ENCODE peak calls at places on chromosomes 13 and 19, in nine cellular contexts. One of them, this sample, is unnamed.

GRCh38 chr19:33374406-33374703 is 846 bp downstream of the CEBPG start:
- DNase-seq in colonic mucosa: no peak
- DNase-seq in fibroblast of lung: peak; percentile 20
- DNase-seq in H1: no peak
- DNase-seq in pancreas: peak; percentile 49
- DNase-seq in gastrocnemius medialis: no peak
- DNase-seq in cardiac muscle cell: no peak
- DNase-seq in tibial artery: no peak
- DNase-seq in hepatocyte: no peak
- DNase-seq in this sample: no peak

GRCh38 chr13:110379905-110380341 is 72.8 kb downstream of the COL4A2 start:
- DNase-seq in colonic mucosa: no peak
- DNase-seq in fibroblast of lung: peak; percentile 86
- DNase-seq in H1: no peak
- DNase-seq in pancreas: no peak
- DNase-seq in gastrocnemius medialis: no peak
- DNase-seq in cardiac muscle cell: peak; percentile 43
- DNase-seq in tibial artery: no peak
- DNase-seq in hepatocyte: no peak
- DNase-seq in this sample: peak; percentile 29

GRCh38 chr19:12956446-12957388 is at the start of gene GADD45GIP1:
- DNase-seq in colonic mucosa: peak; percentile 80
- DNase-seq in fibroblast of lung: peak; percentile 73
- DNase-seq in H1: peak; percentile 38
- DNase-seq in pancreas: peak; percentile 77
- DNase-seq in gastrocnemius medialis: peak; percentile 69
- DNase-seq in cardiac muscle cell: peak; percentile 86
- DNase-seq in tibial artery: peak; percentile 83
- DNase-seq in hepatocyte: peak; percentile 86
- DNase-seq in this sample: peak; percentile 92

GRCh38 chr19:29495971-29496441 is 29.8 kb upstream of the VSTM2B start:
- DNase-seq in colonic mucosa: no peak
- DNase-seq in fibroblast of lung: no peak
- DNase-seq in H1: no peak
- DNase-seq in pancreas: no peak
- DNase-seq in gastrocnemius medialis: no peak
- DNase-seq in cardiac muscle cell: no peak
- DNase-seq in tibial artery: peak; percentile 45
- DNase-seq in hepatocyte: no peak
- DNase-seq in this sample: no peak

GRCh38 chr13:27770809-27771208 is 21.5 kb upstream of the GSX1 start:
- DNase-seq in colonic mucosa: peak; percentile 36
- DNase-seq in fibroblast of lung: no peak
- DNase-seq in H1: no peak
- DNase-seq in pancreas: peak; percentile 33
- DNase-seq in gastrocnemius medialis: no peak
- DNase-seq in cardiac muscle cell: peak; percentile 33
- DNase-seq in tibial artery: no peak
- DNase-seq in hepatocyte: peak; percentile 43
- DNase-seq in this sample: peak; percentile 60

GRCh38 chr13:70249332-70250064 is 141.2 kb upstream of the KLHL1 start:
- DNase-seq in colonic mucosa: no peak
- DNase-seq in fibroblast of lung: peak; percentile 83
- DNase-seq in H1: peak; percentile 38
- DNase-seq in pancreas: peak; percentile 13
- DNase-seq in gastrocnemius medialis: no peak
- DNase-seq in cardiac muscle cell: peak; percentile 14
- DNase-seq in tibial artery: no peak
- DNase-seq in hepatocyte: peak; percentile 57
- DNase-seq in this sample: peak; percentile 46

GRCh38 chr13:67118277-67118676 is 111.9 kb downstream of the PCDH9 start:
- DNase-seq in colonic mucosa: no peak
- DNase-seq in fibroblast of lung: no peak
- DNase-seq in H1: no peak
- DNase-seq in pancreas: no peak
- DNase-seq in gastrocnemius medialis: no peak
- DNase-seq in cardiac muscle cell: no peak
- DNase-seq in tibial artery: no peak
- DNase-seq in hepatocyte: no peak
- DNase-seq in this sample: no peak

GRCh38 chr19:47491358-47492136 is 7.5 kb upstream of the KPTN start:
- DNase-seq in colonic mucosa: no peak
- DNase-seq in fibroblast of lung: no peak
- DNase-seq in H1: no peak
- DNase-seq in pancreas: no peak
- DNase-seq in gastrocnemius medialis: no peak
- DNase-seq in cardiac muscle cell: no peak
- DNase-seq in tibial artery: no peak
- DNase-seq in hepatocyte: no peak
- DNase-seq in this sample: no peak

GRCh38 chr13:113187905-113188595 is 20.4 kb downstream of the PCID2 start:
- DNase-seq in colonic mucosa: no peak
- DNase-seq in fibroblast of lung: peak; percentile 36
- DNase-seq in H1: no peak
- DNase-seq in pancreas: no peak
- DNase-seq in gastrocnemius medialis: no peak
- DNase-seq in cardiac muscle cell: no peak
- DNase-seq in tibial artery: no peak
- DNase-seq in hepatocyte: no peak
- DNase-seq in this sample: no peak

GRCh38 chr13:49927755-49928154 is 8.4 kb downstream of the SPRYD7 start:
- DNase-seq in colonic mucosa: no peak
- DNase-seq in fibroblast of lung: peak; percentile 98
- DNase-seq in H1: no peak
- DNase-seq in pancreas: no peak
- DNase-seq in gastrocnemius medialis: no peak
- DNase-seq in cardiac muscle cell: peak; percentile 86
- DNase-seq in tibial artery: no peak
- DNase-seq in hepatocyte: no peak
- DNase-seq in this sample: no peak

GRCh38 chr13:31049083-31049482 is 112.6 kb downstream of the HSPH1 start:
- DNase-seq in colonic mucosa: no peak
- DNase-seq in fibroblast of lung: no peak
- DNase-seq in H1: no peak
- DNase-seq in pancreas: no peak
- DNase-seq in gastrocnemius medialis: no peak
- DNase-seq in cardiac muscle cell: no peak
- DNase-seq in tibial artery: no peak
- DNase-seq in hepatocyte: no peak
- DNase-seq in this sample: no peak

GRCh38 chr19:41367848-41368301 is 3.9 kb upstream of the B9D2 start:
- DNase-seq in colonic mucosa: no peak
- DNase-seq in fibroblast of lung: peak; percentile 98
- DNase-seq in H1: no peak
- DNase-seq in pancreas: no peak
- DNase-seq in gastrocnemius medialis: no peak
- DNase-seq in cardiac muscle cell: peak; percentile 93
- DNase-seq in tibial artery: no peak
- DNase-seq in hepatocyte: peak; percentile 58
- DNase-seq in this sample: no peak

GRCh38 chr13:48081739-48082138 is 13.2 kb downstream of the MED4 start:
- DNase-seq in colonic mucosa: no peak
- DNase-seq in fibroblast of lung: no peak
- DNase-seq in H1: no peak
- DNase-seq in pancreas: no peak
- DNase-seq in gastrocnemius medialis: no peak
- DNase-seq in cardiac muscle cell: no peak
- DNase-seq in tibial artery: no peak
- DNase-seq in hepatocyte: no peak
- DNase-seq in this sample: no peak

GRCh38 chr13:71115301-71115700 is 751.7 kb downstream of the DACH1 start:
- DNase-seq in colonic mucosa: no peak
- DNase-seq in fibroblast of lung: peak; percentile 1
- DNase-seq in H1: no peak
- DNase-seq in pancreas: no peak
- DNase-seq in gastrocnemius medialis: no peak
- DNase-seq in cardiac muscle cell: no peak
- DNase-seq in tibial artery: no peak
- DNase-seq in hepatocyte: no peak
- DNase-seq in this sample: no peak

GRCh38 chr13:63614874-63615612 is 2199.4 kb upstream of the PCDH20 start:
- DNase-seq in colonic mucosa: no peak
- DNase-seq in fibroblast of lung: peak; percentile 7
- DNase-seq in H1: no peak
- DNase-seq in pancreas: no peak
- DNase-seq in gastrocnemius medialis: no peak
- DNase-seq in cardiac muscle cell: no peak
- DNase-seq in tibial artery: no peak
- DNase-seq in hepatocyte: no peak
- DNase-seq in this sample: no peak

GRCh38 chr19:10228925-10229324 is 2.2 kb downstream of the S1PR2 start:
- DNase-seq in colonic mucosa: peak; percentile 51
- DNase-seq in fibroblast of lung: peak; percentile 30
- DNase-seq in H1: no peak
- DNase-seq in pancreas: no peak
- DNase-seq in gastrocnemius medialis: no peak
- DNase-seq in cardiac muscle cell: peak; percentile 57
- DNase-seq in tibial artery: no peak
- DNase-seq in hepatocyte: peak; percentile 48
- DNase-seq in this sample: peak; percentile 59

GRCh38 chr19:21878646-21879045 is 42.7 kb upstream of the ZNF43 start:
- DNase-seq in colonic mucosa: no peak
- DNase-seq in fibroblast of lung: no peak
- DNase-seq in H1: no peak
- DNase-seq in pancreas: no peak
- DNase-seq in gastrocnemius medialis: no peak
- DNase-seq in cardiac muscle cell: no peak
- DNase-seq in tibial artery: no peak
- DNase-seq in hepatocyte: no peak
- DNase-seq in this sample: no peak

GRCh38 chr19:48551437-48552302 is at the start of gene SULT2B1:
- DNase-seq in colonic mucosa: peak; percentile 92
- DNase-seq in fibroblast of lung: no peak
- DNase-seq in H1: no peak
- DNase-seq in pancreas: peak; percentile 69
- DNase-seq in gastrocnemius medialis: no peak
- DNase-seq in cardiac muscle cell: no peak
- DNase-seq in tibial artery: no peak
- DNase-seq in hepatocyte: no peak
- DNase-seq in this sample: no peak
- TF ChIP-seq CTCF in colonic mucosa: no peak
- TF ChIP-seq CTCF in fibroblast of lung: no peak
- TF ChIP-seq CTCF in H1: no peak
- TF ChIP-seq CTCF in pancreas: no peak
- TF ChIP-seq CTCF in gastrocnemius medialis: no peak
- TF ChIP-seq CTCF in cardiac muscle cell: no peak
- TF ChIP-seq CTCF in tibial artery: no peak
- TF ChIP-seq CTCF in hepatocyte: no peak
- TF ChIP-seq CTCF in this sample: no peak

GRCh38 chr13:102868366-102868936 is 22.6 kb downstream of the ERCC5 start:
- DNase-seq in colonic mucosa: no peak
- DNase-seq in fibroblast of lung: peak; percentile 7
- DNase-seq in H1: no peak
- DNase-seq in pancreas: no peak
- DNase-seq in gastrocnemius medialis: no peak
- DNase-seq in cardiac muscle cell: no peak
- DNase-seq in tibial artery: no peak
- DNase-seq in hepatocyte: no peak
- DNase-seq in this sample: no peak
- H3K36me3 ChIP-seq in colonic mucosa: peaks cover 11% of the 10 kb centered on the region
- H3K36me3 ChIP-seq in fibroblast of lung: peaks cover 16% of the 10 kb centered on the region
- H3K36me3 ChIP-seq in H1: no peaks in the 10 kb centered on the region
- H3K36me3 ChIP-seq in pancreas: peaks cover 21% of the 10 kb centered on the region
- H3K36me3 ChIP-seq in gastrocnemius medialis: no peaks in the 10 kb centered on the region
- H3K36me3 ChIP-seq in cardiac muscle cell: peaks cover 58% of the 10 kb centered on the region
- H3K36me3 ChIP-seq in tibial artery: peaks cover 72% of the 10 kb centered on the region
- H3K36me3 ChIP-seq in hepatocyte: no peaks in the 10 kb centered on the region
- H3K36me3 ChIP-seq in this sample: no peaks in the 10 kb centered on the region

GRCh38 chr13:108897955-108898354 is 268.5 kb downstream of the MYO16 start:
- DNase-seq in colonic mucosa: no peak
- DNase-seq in fibroblast of lung: no peak
- DNase-seq in H1: no peak
- DNase-seq in pancreas: no peak
- DNase-seq in gastrocnemius medialis: no peak
- DNase-seq in cardiac muscle cell: no peak
- DNase-seq in tibial artery: no peak
- DNase-seq in hepatocyte: no peak
- DNase-seq in this sample: no peak

GRCh38 chr13:108903613-108904012 is 274.2 kb downstream of the MYO16 start:
- DNase-seq in colonic mucosa: no peak
- DNase-seq in fibroblast of lung: no peak
- DNase-seq in H1: no peak
- DNase-seq in pancreas: no peak
- DNase-seq in gastrocnemius medialis: no peak
- DNase-seq in cardiac muscle cell: no peak
- DNase-seq in tibial artery: no peak
- DNase-seq in hepatocyte: no peak
- DNase-seq in this sample: no peak

DNA sequence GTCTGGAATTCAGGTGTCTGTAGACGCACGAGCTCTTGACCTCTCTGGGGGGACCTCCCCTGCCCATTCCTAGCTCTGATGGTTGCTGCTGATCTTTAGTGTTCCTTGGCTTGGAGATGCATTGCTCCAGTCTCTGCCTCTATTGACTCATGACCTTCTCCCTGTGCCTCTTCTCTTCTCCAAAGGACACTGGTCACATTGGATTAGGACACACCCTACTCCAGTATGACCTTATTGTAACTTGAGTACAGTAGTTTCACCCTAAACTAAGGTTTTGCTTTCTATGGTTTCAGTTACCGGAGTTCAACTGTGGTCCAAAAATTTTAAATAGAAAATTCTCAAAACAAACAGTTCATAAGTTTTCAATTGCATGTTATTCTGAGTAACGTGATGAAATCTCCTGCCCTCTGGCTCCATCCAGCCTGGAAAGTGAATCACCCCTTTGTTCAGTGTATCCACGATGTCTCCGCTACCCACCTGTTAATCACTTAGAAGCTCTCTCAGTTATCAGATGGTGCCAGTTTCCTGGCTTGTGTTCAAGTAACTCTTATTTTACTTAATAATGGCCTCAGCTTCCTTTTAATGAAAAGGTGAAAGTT is 273.2 kb downstream of the MYO16 start:
- DNase-seq in colonic mucosa: no peak
- DNase-seq in fibroblast of lung: no peak
- DNase-seq in H1: no peak
- DNase-seq in pancreas: no peak
- DNase-seq in gastrocnemius medialis: no peak
- DNase-seq in cardiac muscle cell: no peak
- DNase-seq in tibial artery: no peak
- DNase-seq in hepatocyte: no peak
- DNase-seq in this sample: no peak
- H3K4me3 ChIP-seq in colonic mucosa: no peak overlapping the region
- H3K4me3 ChIP-seq in fibroblast of lung: no peak overlapping the region
- H3K4me3 ChIP-seq in H1: no peak overlapping the region
- H3K4me3 ChIP-seq in pancreas: no peak overlapping the region
- H3K4me3 ChIP-seq in gastrocnemius medialis: no peak overlapping the region
- H3K4me3 ChIP-seq in cardiac muscle cell: no peak overlapping the region
- H3K4me3 ChIP-seq in tibial artery: no peak overlapping the region
- H3K4me3 ChIP-seq in hepatocyte: no peak overlapping the region
- H3K4me3 ChIP-seq in this sample: no peak overlapping the region

DNA sequence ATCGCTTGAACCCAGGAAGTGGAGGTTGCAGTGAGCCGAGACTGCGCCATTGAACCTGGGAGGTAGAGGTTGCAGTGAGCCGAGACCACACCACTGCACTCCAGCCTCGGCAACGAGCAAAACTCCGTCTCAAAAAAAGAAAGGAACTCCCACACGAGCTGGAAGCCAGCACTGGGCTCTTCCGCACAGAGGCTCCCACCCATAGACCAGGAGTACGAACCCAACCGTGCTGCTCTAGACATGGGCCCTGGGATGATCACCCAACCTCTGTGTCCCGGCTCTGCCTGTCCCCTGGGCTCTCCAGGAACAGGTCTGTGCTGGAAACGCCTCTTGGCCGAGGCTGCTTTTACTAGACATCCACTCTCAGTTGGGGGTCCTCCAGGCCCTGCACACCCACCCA is 12.0 kb downstream of the DOT1L start:
- DNase-seq in colonic mucosa: no peak
- DNase-seq in fibroblast of lung: no peak
- DNase-seq in H1: no peak
- DNase-seq in pancreas: no peak
- DNase-seq in gastrocnemius medialis: no peak
- DNase-seq in cardiac muscle cell: no peak
- DNase-seq in tibial artery: no peak
- DNase-seq in hepatocyte: no peak
- DNase-seq in this sample: no peak
- TF ChIP-seq CTCF in colonic mucosa: no peak
- TF ChIP-seq CTCF in fibroblast of lung: no peak
- TF ChIP-seq CTCF in H1: no peak
- TF ChIP-seq CTCF in pancreas: no peak
- TF ChIP-seq CTCF in gastrocnemius medialis: no peak
- TF ChIP-seq CTCF in cardiac muscle cell: no peak
- TF ChIP-seq CTCF in tibial artery: no peak
- TF ChIP-seq CTCF in hepatocyte: no peak
- TF ChIP-seq CTCF in this sample: no peak

This sample was measured in Caco-2.